ENCODE peak calls at places on chromosomes 4 and X, in eight cellular contexts. One of them, this sample, is unnamed.

GRCh38 chr4:143294310-143294709 is 42.4 kb upstream of the GAB1 start:
- ATAC-seq in effector memory CD8-positive, alpha-beta T cell: no peak
- ATAC-seq in activated CD8-positive, alpha-beta T cell treated with anti-CD3 and anti-CD28 coated beads, Interleukin-2, amount 10 ng/mL, durations not matched to agents 7 days and 5 days: no peak
- ATAC-seq in right cardiac atrium: peak; percentile 97
- ATAC-seq in lower lobe of right lung: peak; percentile 67
- ATAC-seq in heart right ventricle: peak; percentile 93
- ATAC-seq in gastrocnemius medialis: peak; percentile 62
- ATAC-seq in activated CD4-positive, alpha-beta T cell treated with anti-CD3 and anti-CD28 coated beads for 36 hours: no peak
- ATAC-seq in this sample: peak; percentile 92

GRCh38 chr4:143026459-143027170 is 158.1 kb upstream of the USP38 start:
- ATAC-seq in lower lobe of right lung: no peak
- ATAC-seq in activated CD4-positive, alpha-beta T cell treated with anti-CD3 and anti-CD28 coated beads for 36 hours: no peak
- ATAC-seq in right cardiac atrium: no peak
- ATAC-seq in activated CD8-positive, alpha-beta T cell treated with anti-CD3 and anti-CD28 coated beads, Interleukin-2, amount 10 ng/mL, durations not matched to agents 7 days and 5 days: no peak
- ATAC-seq in gastrocnemius medialis: no peak
- ATAC-seq in effector memory CD8-positive, alpha-beta T cell: no peak
- ATAC-seq in heart right ventricle: no peak
- ATAC-seq in this sample: no peak

GRCh38 chrX:42107495-42108139 is 184.3 kb upstream of the CASK start:
- ATAC-seq in effector memory CD8-positive, alpha-beta T cell: no peak
- ATAC-seq in activated CD4-positive, alpha-beta T cell treated with anti-CD3 and anti-CD28 coated beads for 36 hours: peak; percentile 86
- ATAC-seq in gastrocnemius medialis: no peak
- ATAC-seq in lower lobe of right lung: no peak
- ATAC-seq in heart right ventricle: no peak
- ATAC-seq in activated CD8-positive, alpha-beta T cell treated with anti-CD3 and anti-CD28 coated beads, Interleukin-2, amount 10 ng/mL, durations not matched to agents 7 days and 5 days: no peak
- ATAC-seq in right cardiac atrium: no peak
- ATAC-seq in this sample: no peak

GRCh38 chr4:189941005-189941450 is 356 bp downstream of the FRG1 start:
- ATAC-seq in activated CD8-positive, alpha-beta T cell treated with anti-CD3 and anti-CD28 coated beads, Interleukin-2, amount 10 ng/mL, durations not matched to agents 7 days and 5 days: no peak
- ATAC-seq in activated CD4-positive, alpha-beta T cell treated with anti-CD3 and anti-CD28 coated beads for 36 hours: no peak
- ATAC-seq in lower lobe of right lung: peak; percentile 74
- ATAC-seq in heart right ventricle: no peak
- ATAC-seq in effector memory CD8-positive, alpha-beta T cell: no peak
- ATAC-seq in right cardiac atrium: no peak
- ATAC-seq in gastrocnemius medialis: no peak
- ATAC-seq in this sample: no peak

GRCh38 chr4:148453833-148454232 is 11.6 kb upstream of the NR3C2 start:
- ATAC-seq in gastrocnemius medialis: no peak
- ATAC-seq in right cardiac atrium: no peak
- ATAC-seq in activated CD8-positive, alpha-beta T cell treated with anti-CD3 and anti-CD28 coated beads, Interleukin-2, amount 10 ng/mL, durations not matched to agents 7 days and 5 days: no peak
- ATAC-seq in effector memory CD8-positive, alpha-beta T cell: no peak
- ATAC-seq in heart right ventricle: no peak
- ATAC-seq in activated CD4-positive, alpha-beta T cell treated with anti-CD3 and anti-CD28 coated beads for 36 hours: no peak
- ATAC-seq in lower lobe of right lung: no peak
- ATAC-seq in this sample: no peak

GRCh38 chrX:50871922-50872453 is 38.5 kb upstream of the BMP15 start:
- ATAC-seq in effector memory CD8-positive, alpha-beta T cell: no peak
- ATAC-seq in activated CD4-positive, alpha-beta T cell treated with anti-CD3 and anti-CD28 coated beads for 36 hours: no peak
- ATAC-seq in activated CD8-positive, alpha-beta T cell treated with anti-CD3 and anti-CD28 coated beads, Interleukin-2, amount 10 ng/mL, durations not matched to agents 7 days and 5 days: no peak
- ATAC-seq in lower lobe of right lung: no peak
- ATAC-seq in gastrocnemius medialis: no peak
- ATAC-seq in right cardiac atrium: peak; percentile 68
- ATAC-seq in heart right ventricle: peak; percentile 34
- ATAC-seq in this sample: no peak

GRCh38 chr4:27176400-27176799 is 315.8 kb downstream of the STIM2 start:
- ATAC-seq in lower lobe of right lung: peak; percentile 61
- ATAC-seq in activated CD4-positive, alpha-beta T cell treated with anti-CD3 and anti-CD28 coated beads for 36 hours: no peak
- ATAC-seq in heart right ventricle: peak; percentile 61
- ATAC-seq in gastrocnemius medialis: no peak
- ATAC-seq in right cardiac atrium: peak; percentile 87
- ATAC-seq in effector memory CD8-positive, alpha-beta T cell: no peak
- ATAC-seq in activated CD8-positive, alpha-beta T cell treated with anti-CD3 and anti-CD28 coated beads, Interleukin-2, amount 10 ng/mL, durations not matched to agents 7 days and 5 days: no peak
- ATAC-seq in this sample: no peak

GRCh38 chrX:97398030-97398551 is 514.4 kb downstream of the RPA4 start:
- ATAC-seq in activated CD4-positive, alpha-beta T cell treated with anti-CD3 and anti-CD28 coated beads for 36 hours: peak; percentile 74
- ATAC-seq in lower lobe of right lung: no peak
- ATAC-seq in right cardiac atrium: no peak
- ATAC-seq in effector memory CD8-positive, alpha-beta T cell: no peak
- ATAC-seq in activated CD8-positive, alpha-beta T cell treated with anti-CD3 and anti-CD28 coated beads, Interleukin-2, amount 10 ng/mL, durations not matched to agents 7 days and 5 days: peak; percentile 47
- ATAC-seq in heart right ventricle: no peak
- ATAC-seq in gastrocnemius medialis: no peak
- ATAC-seq in this sample: no peak

GRCh38 chr4:61511716-61512488 is 311.8 kb downstream of the ADGRL3 start:
- ATAC-seq in gastrocnemius medialis: no peak
- ATAC-seq in lower lobe of right lung: peak; percentile 43
- ATAC-seq in right cardiac atrium: no peak
- ATAC-seq in heart right ventricle: no peak
- ATAC-seq in effector memory CD8-positive, alpha-beta T cell: no peak
- ATAC-seq in activated CD8-positive, alpha-beta T cell treated with anti-CD3 and anti-CD28 coated beads, Interleukin-2, amount 10 ng/mL, durations not matched to agents 7 days and 5 days: no peak
- ATAC-seq in activated CD4-positive, alpha-beta T cell treated with anti-CD3 and anti-CD28 coated beads for 36 hours: no peak
- ATAC-seq in this sample: no peak

GRCh38 chr4:142528433-142528832 is 317.7 kb downstream of the INPP4B start:
- ATAC-seq in gastrocnemius medialis: no peak
- ATAC-seq in right cardiac atrium: no peak
- ATAC-seq in effector memory CD8-positive, alpha-beta T cell: no peak
- ATAC-seq in activated CD8-positive, alpha-beta T cell treated with anti-CD3 and anti-CD28 coated beads, Interleukin-2, amount 10 ng/mL, durations not matched to agents 7 days and 5 days: no peak
- ATAC-seq in lower lobe of right lung: no peak
- ATAC-seq in activated CD4-positive, alpha-beta T cell treated with anti-CD3 and anti-CD28 coated beads for 36 hours: peak; percentile 55
- ATAC-seq in heart right ventricle: no peak
- ATAC-seq in this sample: no peak